ENCODE peak calls at places on chromosomes 2 and 18, in four cellular contexts. R is keratinocyte, Z is fibroblast of lung, D is GM23248. W is an unnamed sample. For H3K4me1, the result is how much of the 10 kb centered on the place peaks cover.

GRCh38 chr2:9347411-9347853 is 75.9 kb downstream of the ITGB1BP1 start:
- DNase-seq in R (no peak), Z (no peak), D (peak), W (peak)

GRCh38 chr2:85854166-85854509 is 34.7 kb downstream of the ST3GAL5 start:
- DNase-seq in R (no peak), Z (no peak), D (no peak), W (no peak)

GRCh38 chr2:72719416-72719815 is 106.4 kb downstream of the EXOC6B start:
- DNase-seq in R (no peak), Z (peak), D (no peak), W (no peak)

GRCh38 chr18:46728219-46728930 is 28.5 kb downstream of the ST8SIA5 start:
- DNase-seq in R (no peak), Z (no peak), D (no peak), W (no peak)

GRCh38 chr2:241508240-241508509 is 209 bp downstream of the STK25 start:
- DNase-seq in R (no peak), Z (no peak), D (no peak), W (no peak)

GRCh38 chr2:127143851-127144782 is 37.2 kb upstream of the BIN1 start:
- DNase-seq in R (no peak), Z (peak), D (peak), W (no peak)

GRCh38 chr2:9110346-9110884 is 96.2 kb upstream of the ASAP2 start:
- DNase-seq in R (no peak), Z (no peak), D (no peak), W (no peak)

GRCh38 chr2:232588680-232589585 is 38.4 kb downstream of the EIF4E2 start:
- DNase-seq in R (peak), Z (peak), D (peak), W (peak)

GRCh38 chr2:209460151-209460761 is 36.4 kb downstream of the MAP2 start:
- DNase-seq in R (no peak), Z (no peak), D (no peak), W (no peak)

GRCh38 chr2:209463226-209463625 is 39.4 kb downstream of the MAP2 start:
- DNase-seq in R (no peak), Z (no peak), D (no peak), W (no peak)

GRCh38 chr2:209456489-209456888 is 32.6 kb downstream of the MAP2 start:
- DNase-seq in R (no peak), Z (no peak), D (no peak), W (no peak)

GRCh38 chr2:209459359-209459758 is 35.5 kb downstream of the MAP2 start:
- DNase-seq in R (no peak), Z (no peak), D (no peak), W (no peak)

DNA sequence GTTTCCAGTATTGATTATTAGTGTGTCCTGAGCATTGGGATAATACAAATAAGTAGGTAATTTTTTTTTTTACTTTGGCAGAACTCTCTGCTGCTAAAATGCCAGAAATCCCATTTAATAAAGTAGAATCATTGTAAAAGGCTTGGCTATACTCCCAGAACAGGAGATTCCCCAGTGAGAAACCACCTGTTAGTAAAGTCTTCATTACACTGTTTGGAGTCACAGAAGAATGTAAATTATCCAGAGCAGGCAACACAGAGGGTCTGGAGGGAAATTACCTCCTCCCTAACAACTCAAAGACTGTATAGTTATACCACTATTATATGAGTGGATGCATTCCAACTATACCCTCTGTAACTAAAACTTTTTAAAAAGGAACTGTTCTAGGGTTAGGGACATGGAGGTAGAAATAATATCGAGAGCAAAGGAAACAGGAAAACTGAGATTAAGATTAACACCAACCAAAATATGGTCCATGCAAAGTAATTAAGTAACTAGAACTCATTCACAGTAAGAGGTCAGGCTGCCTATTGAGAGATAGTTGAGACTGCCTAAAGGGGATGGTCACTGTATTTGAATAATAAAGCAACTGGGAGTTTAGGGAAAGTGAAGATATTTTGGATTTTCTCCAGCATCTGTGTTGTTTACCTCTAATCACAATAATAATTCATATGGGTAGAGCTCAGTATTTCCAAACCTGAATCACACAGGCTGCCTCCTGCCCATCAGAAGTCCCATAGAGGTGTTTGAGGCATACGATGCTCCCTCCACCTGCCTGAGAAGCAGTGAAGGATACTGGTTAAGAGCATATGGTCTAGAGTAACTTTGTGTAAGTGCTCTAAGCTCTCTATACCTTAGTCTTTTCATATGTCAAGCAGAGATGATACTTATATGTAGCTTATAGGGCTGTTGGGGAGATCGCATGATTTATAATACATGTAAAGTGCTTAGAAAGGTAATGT is 34.5 kb downstream of the MAP2 start:
- DNase-seq in R (no peak), Z (peak), D (no peak), W (no peak)
- H3K4me3 ChIP-seq in R (no peak), Z (no peak), D (no peak), W (no peak)

GRCh38 chr2:56739421-56739820 is 555.6 kb downstream of the CCDC85A start:
- DNase-seq in R (no peak), Z (peak), D (no peak), W (no peak)

GRCh38 chr2:56743807-56744206 is 560.0 kb downstream of the CCDC85A start:
- DNase-seq in R (no peak), Z (no peak), D (no peak), W (no peak)

GRCh38 chr2:56741601-56742102 is 557.9 kb downstream of the CCDC85A start:
- DNase-seq in R (peak), Z (peak), D (peak), W (no peak)
- H3K9ac ChIP-seq in R (peak), Z (no peak), D (peak), W (no peak)

GRCh38 chr2:159089543-159089942 is 121.1 kb downstream of the TANC1 start:
- DNase-seq in R (no peak), Z (no peak), D (peak), W (no peak)

GRCh38 chr2:159091981-159092380 is 123.5 kb downstream of the TANC1 start:
- DNase-seq in R (no peak), Z (no peak), D (peak), W (peak)

GRCh38 chr2:159088906-159089305 is 120.5 kb downstream of the TANC1 start:
- DNase-seq in R (no peak), Z (no peak), D (no peak), W (no peak)

GRCh38 chr2:159091381-159091780 is 122.9 kb downstream of the TANC1 start:
- DNase-seq in R (no peak), Z (peak), D (peak), W (no peak)

GRCh38 chr2:159090514-159091201 is 122.2 kb downstream of the TANC1 start:
- DNase-seq in R (no peak), Z (peak), D (peak), W (no peak)
- H3K4me1 ChIP-seq in R (half or more), Z (under half), D (half or more), W (under half)

GRCh38 chr2:157830696-157831570 is 45.2 kb downstream of the ACVR1 start:
- DNase-seq in R (peak), Z (peak), D (peak), W (no peak)
- H3K4me3 ChIP-seq in R (peak), Z (no peak), D (no peak), W (no peak)

GRCh38 chr18:22637787-22638186 is 220.1 kb upstream of the CTAGE1 start:
- DNase-seq in R (no peak), Z (peak), D (peak), W (no peak)
- H3K9ac ChIP-seq in R (no peak), Z (no peak), D (no peak), W (no peak)

GRCh38 chr2:142834003-142834402 is 43.5 kb upstream of the KYNU start:
- DNase-seq in R (peak), Z (peak), D (peak), W (no peak)
- H3K4me1 ChIP-seq in R (under half), Z (under half), D (under half), W (under half)

DNA sequence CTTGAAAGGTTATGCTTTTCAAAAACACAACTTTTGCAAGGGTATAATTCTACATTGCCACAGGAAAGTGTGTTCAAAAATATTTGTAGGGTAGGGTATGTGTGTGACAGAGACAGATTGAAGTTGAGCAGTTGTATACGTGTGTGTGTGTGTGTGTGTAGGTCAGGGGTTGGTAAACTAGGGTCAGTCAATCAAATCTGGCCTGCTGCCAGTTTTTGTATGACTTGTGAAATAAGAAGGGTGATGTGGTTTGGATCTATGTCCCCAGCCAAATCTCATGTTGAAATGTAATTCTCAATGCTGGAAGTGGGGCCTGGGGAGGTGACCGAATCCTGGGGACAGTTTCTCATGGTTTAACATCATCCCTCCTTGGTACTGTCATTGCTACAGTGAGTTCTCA is 148.2 kb downstream of the CERS6 start:
- DNase-seq in R (no peak), Z (no peak), D (no peak), W (no peak)
- H3K4me3 ChIP-seq in R (no peak), Z (no peak), D (no peak), W (no peak)

GRCh38 chr18:75916641-75916982 is 489.1 kb upstream of the SMIM21 start:
- DNase-seq in R (no peak), Z (no peak), D (no peak), W (no peak)

DNA sequence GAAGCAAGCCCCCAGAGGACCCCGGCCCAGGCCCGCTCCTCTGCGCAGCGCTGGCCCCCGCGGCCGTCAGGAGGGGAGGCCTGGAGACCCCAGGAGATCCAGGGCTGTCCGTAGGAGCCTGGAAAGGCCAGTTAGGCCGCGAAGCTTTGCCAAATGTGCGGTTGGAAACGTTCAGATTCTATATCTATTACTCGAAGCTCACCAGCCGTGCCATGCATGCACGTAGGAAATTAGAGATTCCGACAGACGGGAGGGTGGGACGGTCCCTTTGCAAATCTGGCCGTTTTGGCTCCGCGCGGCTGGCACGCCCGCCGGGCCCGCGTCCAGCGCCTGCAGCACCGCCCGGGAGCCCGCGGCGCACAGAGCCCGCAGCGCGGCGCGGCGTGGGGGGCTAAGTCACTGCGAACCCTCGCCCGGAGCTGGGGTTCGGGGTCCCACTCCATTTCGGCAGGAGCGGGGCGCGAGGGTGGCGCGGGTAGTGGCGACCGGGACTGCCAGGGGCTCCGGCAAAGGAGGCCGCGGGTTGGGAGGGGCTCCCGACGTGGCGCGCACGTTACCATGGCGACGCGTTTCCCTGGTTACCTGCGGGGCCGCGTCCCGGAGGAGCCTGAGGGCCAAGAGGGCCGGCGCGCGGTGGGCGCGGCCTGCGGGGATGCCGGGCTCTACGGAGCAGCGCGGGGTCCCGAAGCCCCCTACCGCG is 488.6 kb upstream of the SMIM21 start:
- DNase-seq in R (no peak), Z (peak), D (no peak), W (no peak)
- H3K9ac ChIP-seq in R (no peak), Z (no peak), D (no peak), W (no peak)

DNA sequence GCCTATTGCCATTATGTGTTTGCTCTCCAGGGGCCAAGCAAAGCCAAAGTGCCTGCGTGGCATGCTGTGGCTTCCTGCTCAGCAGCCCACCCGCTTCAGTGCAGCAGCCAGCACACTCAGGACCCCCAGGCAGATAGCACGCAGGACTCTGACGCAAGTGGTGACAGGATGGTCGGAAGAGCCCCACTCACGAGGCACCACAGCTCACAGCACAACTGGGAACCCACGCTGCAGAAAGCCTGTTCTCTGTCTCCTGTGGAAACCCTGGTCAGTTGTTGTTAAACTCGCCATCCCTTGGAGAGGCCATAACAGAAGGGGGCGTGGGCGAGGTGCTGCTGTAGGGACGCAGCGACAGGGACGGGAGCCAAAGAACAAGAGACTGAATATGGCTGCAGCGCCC is 76.4 kb downstream of the HDAC4 start:
- DNase-seq in R (no peak), Z (no peak), D (no peak), W (no peak)
- H3K4me1 ChIP-seq in R (under half), Z (under half), D (under half), W (under half)

GRCh38 chr2:200373196-200373595 is 66.7 kb downstream of the SPATS2L start:
- DNase-seq in R (no peak), Z (peak), D (no peak), W (no peak)

GRCh38 chr2:200377143-200377773 is 70.8 kb downstream of the SPATS2L start:
- DNase-seq in R (no peak), Z (no peak), D (no peak), W (no peak)

GRCh38 chr2:200377774-200378336 is 71.4 kb downstream of the SPATS2L start:
- DNase-seq in R (no peak), Z (no peak), D (no peak), W (peak)

GRCh38 chr2:200376422-200377142 is 70.1 kb downstream of the SPATS2L start:
- DNase-seq in R (no peak), Z (no peak), D (no peak), W (peak)

DNA sequence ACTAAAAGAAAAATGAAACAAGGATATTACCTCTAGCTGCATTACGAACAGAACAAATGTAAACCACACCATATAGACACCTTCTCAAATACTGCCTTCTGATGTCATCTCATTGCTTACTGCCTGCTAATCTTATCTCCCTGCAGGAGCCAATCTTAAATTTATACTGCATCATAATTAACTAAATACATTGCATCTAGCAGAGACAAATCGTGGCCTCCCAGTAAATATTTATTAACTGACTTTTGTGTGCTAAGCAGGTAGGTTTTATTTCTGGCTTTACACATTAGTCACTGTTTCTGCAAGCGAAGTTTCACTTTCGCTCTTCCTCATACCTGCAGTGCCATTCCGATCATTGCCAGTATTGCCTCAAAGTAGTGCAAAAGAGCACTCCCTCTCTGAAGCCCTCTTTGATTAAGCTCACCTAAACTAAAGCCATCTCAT is 67.5 kb downstream of the SPATS2L start:
- DNase-seq in R (no peak), Z (no peak), D (no peak), W (peak)
- H3K4me3 ChIP-seq in R (peak), Z (no peak), D (no peak), W (no peak)

W was measured in colonic mucosa.